ENCODE peak calls at places on chromosomes 12 and 14, in four cellular contexts. Y is HepG2, D is BE2C, C is dorsolateral prefrontal cortex. N is an unnamed sample.

GRCh38 chr12:111216387-111217159 is 152.3 kb downstream of the PHETA1 start:
- DNase-seq in Y (no peak), D (no peak), C (no peak), N (no peak)

GRCh38 chr12:9118161-9118560 is 2.4 kb upstream of the A2M start:
- DNase-seq in Y (no peak), D (no peak), C (no peak), N (no peak)

GRCh38 chr12:94806617-94807016 is 156.3 kb upstream of the TMCC3 start:
- DNase-seq in Y (no peak), D (no peak), C (no peak), N (no peak)

GRCh38 chr14:96383445-96383844 is 8.5 kb upstream of the AK7 start:
- DNase-seq in Y (no peak), D (no peak), C (no peak), N (no peak)

GRCh38 chr12:101793401-101793800 is 37.4 kb downstream of the GNPTAB start:
- DNase-seq in Y (no peak), D (no peak), C (no peak), N (no peak)

GRCh38 chr12:118581396-118581795 is 205.0 kb downstream of the SUDS3 start:
- DNase-seq in Y (no peak), D (no peak), C (no peak), N (no peak)

GRCh38 chr12:115194857-115195256 is 510.9 kb upstream of the TBX3 start:
- DNase-seq in Y (no peak), D (no peak), C (no peak), N (no peak)

GRCh38 chr12:53985358-53985899 is 483 bp downstream of the HOXC10 start:
- DNase-seq in Y (no peak), D (peak; percentile 58), C (no peak), N (no peak)

GRCh38 chr12:88994537-88994936 is 357.8 kb downstream of the DUSP6 start:
- DNase-seq in Y (no peak), D (no peak), C (no peak), N (no peak)

GRCh38 chr14:62185078-62185477 is 422.9 kb downstream of the SNAPC1 start:
- DNase-seq in Y (no peak), D (no peak), C (no peak), N (no peak)

GRCh38 chr14:68820536-68820935 is 27.7 kb upstream of the ZFP36L1 start:
- DNase-seq in Y (no peak), D (no peak), C (no peak), N (no peak)

GRCh38 chr12:12474471-12474928 is 88.2 kb downstream of the DUSP16 start:
- DNase-seq in Y (no peak), D (no peak), C (no peak), N (no peak)

GRCh38 chr14:78595797-78596196 is 425.6 kb downstream of the NRXN3 start:
- DNase-seq in Y (no peak), D (peak; percentile 11), C (no peak), N (peak; percentile 43)

GRCh38 chr12:2387051-2387834 is 334.5 kb downstream of the CACNA1C start:
- DNase-seq in Y (no peak), D (no peak), C (no peak), N (no peak)

GRCh38 chr12:103955811-103956514 is 9.7 kb upstream of the TDG start:
- DNase-seq in Y (no peak), D (no peak), C (no peak), N (no peak)

GRCh38 chr12:119920064-119920463 is 42.9 kb upstream of the CIT start:
- DNase-seq in Y (no peak), D (no peak), C (no peak), N (no peak)

GRCh38 chr14:103393078-103393477 is 7.9 kb downstream of the MARK3 start:
- DNase-seq in Y (no peak), D (no peak), C (no peak), N (no peak)

GRCh38 chr14:102917056-102917385 is 5.4 kb upstream of the AMN start:
- DNase-seq in Y (no peak), D (no peak), C (no peak), N (no peak)

GRCh38 chr12:17283563-17283962 is 677.6 kb upstream of the LMO3 start:
- DNase-seq in Y (no peak), D (no peak), C (no peak), N (no peak)

GRCh38 chr14:73243748-73244147 is 6.4 kb downstream of the PAPLN start:
- DNase-seq in Y (no peak), D (no peak), C (no peak), N (no peak)

GRCh38 chr12:63317880-63318279 is 166.9 kb upstream of the AVPR1A start:
- DNase-seq in Y (no peak), D (no peak), C (no peak), N (no peak)

GRCh38 chr12:101927042-101927441 is 49.7 kb downstream of the DRAM1 start:
- DNase-seq in Y (no peak), D (no peak), C (no peak), N (no peak)

GRCh38 chr14:98715054-98715453 is 556.9 kb downstream of the BCL11B start:
- DNase-seq in Y (no peak), D (no peak), C (no peak), N (no peak)

GRCh38 chr12:20370841-20371240 is 2.5 kb downstream of the PDE3A start:
- DNase-seq in Y (no peak), D (no peak), C (no peak), N (no peak)

GRCh38 chr12:7161811-7162210 is 27.7 kb upstream of the PEX5 start:
- DNase-seq in Y (no peak), D (no peak), C (no peak), N (no peak)

GRCh38 chr12:97414855-97415254 is 47.7 kb upstream of the RMST start:
- DNase-seq in Y (no peak), D (no peak), C (no peak), N (no peak)

GRCh38 chr12:128687851-128688250 is 135.9 kb downstream of the SLC15A4 start:
- DNase-seq in Y (no peak), D (no peak), C (no peak), N (no peak)

GRCh38 chr12:108616941-108617858 is 16.5 kb downstream of the SELPLG start:
- DNase-seq in Y (no peak), D (no peak), C (no peak), N (no peak)

GRCh38 chr12:115177899-115178298 is 493.9 kb upstream of the TBX3 start:
- DNase-seq in Y (no peak), D (no peak), C (no peak), N (no peak)

GRCh38 chr14:61616524-61617185 is 78.7 kb upstream of the HIF1A start:
- DNase-seq in Y (peak; percentile 25), D (no peak), C (no peak), N (no peak)

DNA sequence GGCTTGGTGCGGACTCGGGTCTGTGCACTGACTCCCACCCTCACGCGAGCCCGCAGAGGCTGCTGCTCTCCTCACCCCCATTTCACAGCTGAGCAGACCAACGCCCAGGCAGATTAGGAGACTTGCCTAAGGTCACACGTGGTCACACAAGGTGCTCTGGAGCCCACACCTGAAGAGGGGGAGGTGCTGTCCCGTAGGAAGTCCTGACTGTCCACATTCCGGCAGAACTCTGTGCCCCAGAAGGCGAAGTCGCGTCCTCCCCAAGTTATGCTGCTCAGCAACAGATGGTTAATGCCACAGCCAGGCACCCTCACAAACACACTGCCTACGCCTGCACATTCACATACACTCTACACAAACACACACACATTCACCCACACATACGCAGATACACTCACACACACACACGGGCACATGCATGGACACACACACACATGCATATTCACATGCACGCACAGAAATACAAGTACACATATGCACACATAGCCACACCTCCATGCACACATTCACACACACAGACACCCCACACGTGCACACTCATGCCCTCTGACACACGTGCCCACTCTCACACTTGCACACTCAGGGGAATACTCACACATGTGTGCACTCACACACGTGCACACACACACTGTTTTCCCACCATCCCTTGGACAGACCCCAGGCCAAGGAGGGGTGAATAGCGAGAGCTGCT is 4.0 kb downstream of the C14orf180 start:
- DNase-seq in Y (no peak), D (no peak), C (no peak), N (no peak)
- TF ChIP-seq CTCF in Y (no peak), D (no peak), C (no peak), N (no peak)

GRCh38 chr12:51817027-51817953 is 31.2 kb downstream of the FIGNL2 start:
- DNase-seq in Y (no peak), D (no peak), C (no peak), N (no peak)

GRCh38 chr12:51820721-51821422 is 27.6 kb downstream of the FIGNL2 start:
- DNase-seq in Y (no peak), D (peak; percentile 88), C (peak; percentile 68), N (peak; percentile 77)

GRCh38 chr12:51819851-51820720 is 28.4 kb downstream of the FIGNL2 start:
- DNase-seq in Y (no peak), D (no peak), C (peak; percentile 61), N (no peak)

GRCh38 chr12:51818086-51818485 is 30.4 kb downstream of the FIGNL2 start:
- DNase-seq in Y (no peak), D (no peak), C (no peak), N (no peak)

DNA sequence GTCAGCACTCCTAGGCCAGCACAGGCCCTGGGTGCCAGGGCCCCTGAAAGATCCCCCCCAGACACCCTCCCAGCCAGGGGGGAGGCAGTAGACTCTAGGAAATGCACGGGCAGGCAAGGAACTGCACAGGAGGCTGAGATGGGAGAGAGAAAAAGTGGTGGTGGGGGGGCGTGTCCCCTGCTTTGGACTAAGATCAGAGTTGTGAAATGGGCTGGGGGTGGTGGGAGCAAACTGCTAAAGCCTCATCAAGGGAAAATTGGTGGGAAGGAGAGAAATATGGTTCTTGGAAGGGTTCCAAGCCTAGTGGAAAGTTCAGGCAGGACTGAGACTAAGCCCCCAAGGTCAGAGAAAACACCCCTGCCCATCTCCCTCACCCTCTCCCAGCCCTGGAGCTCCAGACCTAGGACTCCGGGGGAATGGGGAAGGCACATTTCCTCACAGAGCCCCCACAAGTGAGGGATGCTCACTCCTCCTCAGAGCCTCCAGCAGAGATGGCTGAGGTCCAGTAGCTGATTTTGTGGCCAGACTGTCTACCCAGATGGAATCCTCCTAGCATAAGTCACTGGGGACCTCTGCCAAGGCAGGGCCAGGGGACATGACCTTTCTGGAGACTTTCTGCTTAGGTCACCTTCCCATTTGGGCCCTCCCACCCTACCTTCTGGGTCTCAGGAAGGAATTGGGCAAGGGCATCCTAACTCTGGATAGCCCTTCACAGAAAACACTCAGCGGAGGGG is 29.8 kb downstream of the FIGNL2 start:
- DNase-seq in Y (no peak), D (no peak), C (no peak), N (no peak)
- TF ChIP-seq CTCF in Y (no peak), D (no peak), C (no peak), N (no peak)

DNA sequence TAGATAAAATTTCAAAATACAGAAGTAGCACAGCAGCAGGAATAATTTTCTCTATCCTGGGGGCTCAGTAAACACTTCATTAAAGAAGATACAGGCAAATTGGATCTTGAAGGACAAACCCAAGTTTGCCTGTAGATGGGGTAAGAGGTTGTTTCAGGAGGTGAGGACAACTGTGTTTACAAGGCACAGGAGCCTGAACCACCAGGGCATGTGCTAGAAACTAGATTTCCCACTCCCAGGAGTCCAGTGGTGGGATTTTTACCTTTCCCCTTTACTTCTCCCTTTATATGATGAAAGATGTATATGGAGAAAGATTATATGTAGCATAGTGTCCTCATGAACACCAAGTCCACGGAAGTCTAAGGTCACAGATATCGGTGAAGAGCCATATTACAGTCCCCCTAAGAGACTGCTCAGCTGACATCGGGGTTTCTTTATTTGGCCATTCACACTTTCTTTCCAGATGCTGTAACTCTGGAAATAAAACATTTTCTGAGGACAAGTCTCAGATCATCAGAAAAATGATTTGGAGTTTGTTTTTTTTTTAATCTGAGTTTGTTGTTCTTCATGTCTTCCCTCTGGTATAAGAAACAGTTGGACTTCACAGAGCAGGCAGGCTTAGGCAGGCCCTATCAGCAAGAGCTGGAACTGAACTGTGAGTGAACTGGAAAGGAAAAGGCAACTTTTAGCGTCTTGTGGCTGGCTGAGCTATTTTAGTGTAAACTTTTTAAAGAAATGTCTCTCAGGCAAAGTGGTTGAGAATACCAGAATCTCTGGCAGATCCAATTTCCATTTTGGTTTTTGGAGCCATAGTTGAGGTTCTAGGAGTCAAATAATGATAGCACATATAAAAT is 8.0 kb upstream of the EVL start:
- DNase-seq in Y (no peak), D (no peak), C (no peak), N (no peak)
- TF ChIP-seq CTCF in Y (no peak), D (peak; percentile 35), C (no peak), N (no peak)

GRCh38 chr12:100163416-100164152 is 20.9 kb upstream of the BLTP3B start:
- DNase-seq in Y (no peak), D (peak; percentile 91), C (no peak), N (peak; percentile 85)
- TF ChIP-seq CTCF in Y (no peak), D (peak; percentile 37), C (no peak), N (no peak)